ENCODE peak calls at places on chromosome 21, in seven cellular contexts. R is H7, V is heart right ventricle, I is ureter, M is body of pancreas, Z is fibroblast of mammary gland, A is NCI-H774. N is an unnamed sample.

GRCh38 chr21:43925609-43926008 is 60.6 kb downstream of the AGPAT3 start:
- DNase-seq in R (no peak), V (no peak), I (no peak), M (no peak), Z (no peak), A (no peak), N (no peak)

GRCh38 chr21:45443595-45444181 is 38.7 kb downstream of the COL18A1 start:
- DNase-seq in R (no peak), V (no peak), I (no peak), M (no peak), Z (no peak), A (no peak), N (no peak)

GRCh38 chr21:27240901-27241300 is 274.0 kb upstream of the ADAMTS5 start:
- DNase-seq in R (no peak), V (no peak), I (no peak), M (no peak), Z (no peak), A (no peak), N (no peak)

GRCh38 chr21:34886554-34887385 is 162.3 kb downstream of the RUNX1 start:
- DNase-seq in R (peak; percentile 66), V (peak; percentile 26), I (no peak), M (peak; percentile 27), Z (peak; percentile 59), A (no peak), N (no peak)

GRCh38 chr21:35075546-35075945 is 26.4 kb upstream of the RUNX1 start:
- DNase-seq in R (no peak), V (no peak), I (no peak), M (no peak), Z (peak; percentile 70), A (no peak), N (no peak)

GRCh38 chr21:44413566-44414290 is 41.6 kb upstream of the LRRC3 start:
- DNase-seq in R (no peak), V (no peak), I (no peak), M (no peak), Z (no peak), A (no peak), N (no peak)

GRCh38 chr21:25708467-25709065 is 26.1 kb downstream of the ATP5PF start:
- DNase-seq in R (peak; percentile 30), V (peak; percentile 43), I (no peak), M (peak; percentile 32), Z (peak; percentile 64), A (peak; percentile 0), N (peak; percentile 23)

GRCh38 chr21:33314096-33314495 is 10.7 kb upstream of the IFNAR1 start:
- DNase-seq in R (no peak), V (no peak), I (no peak), M (no peak), Z (peak; percentile 58), A (no peak), N (no peak)

GRCh38 chr21:45974073-45975016 is 7.2 kb upstream of the COL6A1 start:
- DNase-seq in R (peak; percentile 90), V (no peak), I (peak; percentile 60), M (peak; percentile 40), Z (peak; percentile 84), A (no peak), N (no peak)

GRCh38 chr21:17051054-17051453 is 461.8 kb upstream of the CXADR start:
- DNase-seq in R (peak; percentile 7), V (no peak), I (no peak), M (no peak), Z (peak; percentile 12), A (no peak), N (no peak)

N was measured in NCI-H2081.